ENCODE peak calls at places on chromosomes 5 and 9, in ten cellular contexts. One of them, this sample, is unnamed.

GRCh38 chr5:81808106-81808505 is 57.2 kb upstream of the SSBP2 start:
- DNase-seq in cardiac muscle cell: no peak
- DNase-seq in GM13976: no peak
- DNase-seq in COLO829: no peak
- DNase-seq in posterior vena cava: no peak
- DNase-seq in posterior cingulate gyrus: no peak
- DNase-seq in NCI-H345: no peak
- DNase-seq in sciatic nerve: no peak
- DNase-seq in A549: no peak
- DNase-seq in activated gamma-delta T cell treated with anti-CD3 and anti-CD28 coated beads, Interleukin-2, amount 50 U/mL, for 16 hours: no peak
- DNase-seq in this sample: no peak

GRCh38 chr5:135445306-135445940 is 1.7 kb downstream of the DCANP1 start:
- DNase-seq in cardiac muscle cell: no peak
- DNase-seq in GM13976: no peak
- DNase-seq in COLO829: no peak
- DNase-seq in posterior vena cava: no peak
- DNase-seq in posterior cingulate gyrus: no peak
- DNase-seq in NCI-H345: no peak
- DNase-seq in sciatic nerve: no peak
- DNase-seq in A549: no peak
- DNase-seq in activated gamma-delta T cell treated with anti-CD3 and anti-CD28 coated beads, Interleukin-2, amount 50 U/mL, for 16 hours: no peak
- DNase-seq in this sample: no peak

GRCh38 chr5:34957857-34958690 is 28.7 kb downstream of the DNAJC21 start:
- DNase-seq in cardiac muscle cell: peak; percentile 37
- DNase-seq in GM13976: peak; percentile 55
- DNase-seq in COLO829: peak; percentile 21
- DNase-seq in posterior vena cava: no peak
- DNase-seq in posterior cingulate gyrus: no peak
- DNase-seq in NCI-H345: peak; percentile 3
- DNase-seq in sciatic nerve: no peak
- DNase-seq in A549: peak; percentile 43
- DNase-seq in activated gamma-delta T cell treated with anti-CD3 and anti-CD28 coated beads, Interleukin-2, amount 50 U/mL, for 16 hours: no peak
- DNase-seq in this sample: no peak

GRCh38 chr9:21286099-21286498 is 19.0 kb downstream of the IFNA5 start:
- DNase-seq in cardiac muscle cell: no peak
- DNase-seq in GM13976: no peak
- DNase-seq in COLO829: no peak
- DNase-seq in posterior vena cava: no peak
- DNase-seq in posterior cingulate gyrus: no peak
- DNase-seq in NCI-H345: no peak
- DNase-seq in sciatic nerve: no peak
- DNase-seq in A549: no peak
- DNase-seq in activated gamma-delta T cell treated with anti-CD3 and anti-CD28 coated beads, Interleukin-2, amount 50 U/mL, for 16 hours: no peak
- DNase-seq in this sample: no peak

GRCh38 chr5:149371296-149371962 is 7.7 kb downstream of the IL17B start:
- DNase-seq in cardiac muscle cell: peak; percentile 74
- DNase-seq in GM13976: peak; percentile 84
- DNase-seq in COLO829: peak; percentile 15
- DNase-seq in posterior vena cava: no peak
- DNase-seq in posterior cingulate gyrus: peak; percentile 47
- DNase-seq in NCI-H345: peak; percentile 61
- DNase-seq in sciatic nerve: no peak
- DNase-seq in A549: peak; percentile 81
- DNase-seq in activated gamma-delta T cell treated with anti-CD3 and anti-CD28 coated beads, Interleukin-2, amount 50 U/mL, for 16 hours: peak; percentile 43
- DNase-seq in this sample: peak; percentile 78

GRCh38 chr9:86766912-86767311 is 180.4 kb downstream of the GAS1 start:
- DNase-seq in cardiac muscle cell: no peak
- DNase-seq in GM13976: no peak
- DNase-seq in COLO829: peak; percentile 99
- DNase-seq in posterior vena cava: peak; percentile 84
- DNase-seq in posterior cingulate gyrus: no peak
- DNase-seq in NCI-H345: no peak
- DNase-seq in sciatic nerve: no peak
- DNase-seq in A549: no peak
- DNase-seq in activated gamma-delta T cell treated with anti-CD3 and anti-CD28 coated beads, Interleukin-2, amount 50 U/mL, for 16 hours: no peak
- DNase-seq in this sample: peak; percentile 42

GRCh38 chr5:43555895-43556606 is 826 bp downstream of the PAIP1 start:
- DNase-seq in cardiac muscle cell: peak; percentile 57
- DNase-seq in GM13976: peak; percentile 56
- DNase-seq in COLO829: peak; percentile 8
- DNase-seq in posterior vena cava: peak; percentile 86
- DNase-seq in posterior cingulate gyrus: peak; percentile 53
- DNase-seq in NCI-H345: peak; percentile 39
- DNase-seq in sciatic nerve: peak; percentile 77
- DNase-seq in A549: peak; percentile 56
- DNase-seq in activated gamma-delta T cell treated with anti-CD3 and anti-CD28 coated beads, Interleukin-2, amount 50 U/mL, for 16 hours: peak; percentile 20
- DNase-seq in this sample: peak; percentile 58

GRCh38 chr5:93715776-93716175 is 25.6 kb downstream of the POU5F2 start:
- DNase-seq in cardiac muscle cell: no peak
- DNase-seq in GM13976: no peak
- DNase-seq in COLO829: no peak
- DNase-seq in posterior vena cava: no peak
- DNase-seq in posterior cingulate gyrus: no peak
- DNase-seq in NCI-H345: peak; percentile 8
- DNase-seq in sciatic nerve: no peak
- DNase-seq in A549: no peak
- DNase-seq in activated gamma-delta T cell treated with anti-CD3 and anti-CD28 coated beads, Interleukin-2, amount 50 U/mL, for 16 hours: no peak
- DNase-seq in this sample: no peak

GRCh38 chr5:38378579-38378978 is 120.2 kb downstream of the EGFLAM start:
- DNase-seq in cardiac muscle cell: no peak
- DNase-seq in GM13976: no peak
- DNase-seq in COLO829: no peak
- DNase-seq in posterior vena cava: no peak
- DNase-seq in posterior cingulate gyrus: no peak
- DNase-seq in NCI-H345: no peak
- DNase-seq in sciatic nerve: no peak
- DNase-seq in A549: no peak
- DNase-seq in activated gamma-delta T cell treated with anti-CD3 and anti-CD28 coated beads, Interleukin-2, amount 50 U/mL, for 16 hours: no peak
- DNase-seq in this sample: no peak

GRCh38 chr9:111874500-111874899 is 22.1 kb upstream of the UGCG start:
- DNase-seq in cardiac muscle cell: no peak
- DNase-seq in GM13976: no peak
- DNase-seq in COLO829: no peak
- DNase-seq in posterior vena cava: no peak
- DNase-seq in posterior cingulate gyrus: no peak
- DNase-seq in NCI-H345: no peak
- DNase-seq in sciatic nerve: no peak
- DNase-seq in A549: no peak
- DNase-seq in activated gamma-delta T cell treated with anti-CD3 and anti-CD28 coated beads, Interleukin-2, amount 50 U/mL, for 16 hours: no peak
- DNase-seq in this sample: no peak

GRCh38 chr5:13745508-13745907 is 199.0 kb downstream of the DNAH5 start:
- DNase-seq in cardiac muscle cell: no peak
- DNase-seq in GM13976: no peak
- DNase-seq in COLO829: peak; percentile 4
- DNase-seq in posterior vena cava: no peak
- DNase-seq in posterior cingulate gyrus: no peak
- DNase-seq in NCI-H345: no peak
- DNase-seq in sciatic nerve: no peak
- DNase-seq in A549: no peak
- DNase-seq in activated gamma-delta T cell treated with anti-CD3 and anti-CD28 coated beads, Interleukin-2, amount 50 U/mL, for 16 hours: no peak
- DNase-seq in this sample: no peak

GRCh38 chr5:181109489-181110013 is 21.4 kb downstream of the OR2V1 start:
- DNase-seq in cardiac muscle cell: no peak
- DNase-seq in GM13976: no peak
- DNase-seq in COLO829: no peak
- DNase-seq in posterior vena cava: peak; percentile 73
- DNase-seq in posterior cingulate gyrus: no peak
- DNase-seq in NCI-H345: no peak
- DNase-seq in sciatic nerve: peak; percentile 18
- DNase-seq in A549: no peak
- DNase-seq in activated gamma-delta T cell treated with anti-CD3 and anti-CD28 coated beads, Interleukin-2, amount 50 U/mL, for 16 hours: no peak
- DNase-seq in this sample: no peak

GRCh38 chr5:159412284-159413046 is 82.2 kb upstream of the IL12B start:
- DNase-seq in cardiac muscle cell: no peak
- DNase-seq in GM13976: no peak
- DNase-seq in COLO829: no peak
- DNase-seq in posterior vena cava: no peak
- DNase-seq in posterior cingulate gyrus: no peak
- DNase-seq in NCI-H345: no peak
- DNase-seq in sciatic nerve: no peak
- DNase-seq in A549: no peak
- DNase-seq in activated gamma-delta T cell treated with anti-CD3 and anti-CD28 coated beads, Interleukin-2, amount 50 U/mL, for 16 hours: peak; percentile 58
- DNase-seq in this sample: no peak

GRCh38 chr9:629136-629535 is 212.4 kb upstream of the DMRT1 start:
- DNase-seq in cardiac muscle cell: no peak
- DNase-seq in GM13976: no peak
- DNase-seq in COLO829: no peak
- DNase-seq in posterior vena cava: no peak
- DNase-seq in posterior cingulate gyrus: no peak
- DNase-seq in NCI-H345: no peak
- DNase-seq in sciatic nerve: no peak
- DNase-seq in A549: no peak
- DNase-seq in activated gamma-delta T cell treated with anti-CD3 and anti-CD28 coated beads, Interleukin-2, amount 50 U/mL, for 16 hours: no peak
- DNase-seq in this sample: no peak

GRCh38 chr5:177098103-177098771 is 11.5 kb downstream of the FGFR4 start:
- DNase-seq in cardiac muscle cell: no peak
- DNase-seq in GM13976: no peak
- DNase-seq in COLO829: no peak
- DNase-seq in posterior vena cava: no peak
- DNase-seq in posterior cingulate gyrus: no peak
- DNase-seq in NCI-H345: no peak
- DNase-seq in sciatic nerve: no peak
- DNase-seq in A549: no peak
- DNase-seq in activated gamma-delta T cell treated with anti-CD3 and anti-CD28 coated beads, Interleukin-2, amount 50 U/mL, for 16 hours: no peak
- DNase-seq in this sample: no peak

GRCh38 chr5:99099691-99100090 is 170.9 kb upstream of the CHD1 start:
- DNase-seq in cardiac muscle cell: no peak
- DNase-seq in GM13976: no peak
- DNase-seq in COLO829: no peak
- DNase-seq in posterior vena cava: no peak
- DNase-seq in posterior cingulate gyrus: no peak
- DNase-seq in NCI-H345: no peak
- DNase-seq in sciatic nerve: no peak
- DNase-seq in A549: no peak
- DNase-seq in activated gamma-delta T cell treated with anti-CD3 and anti-CD28 coated beads, Interleukin-2, amount 50 U/mL, for 16 hours: no peak
- DNase-seq in this sample: no peak

This sample was measured in pancreas.